ENCODE peak calls at places on chromosomes 13 and 19, in ten cellular contexts. One of them, this sample, is unnamed.

GRCh38 chr19:35352448-35353304 is 5.0 kb downstream of the FFAR1 start:
- DNase-seq in Caco-2: peak
- DNase-seq in activated T-helper 1 cell treated with anti-CD3 and anti-CD28 coated beads, Interleukin-12 subunit alpha, Interleukin-12 subunit beta, Interleukin-2, Interleukin-4 antibody, amounts not matched to agents 30 ng/mL and 10 ng/mL and 1 ng/mL, durations not matched to agents 14 hours and 24 hours and 36 hours: peak
- DNase-seq in upper lobe of right lung: peak
- DNase-seq in Kasumi-1: peak
- DNase-seq in Calu3: peak
- DNase-seq in stimulated activated CD8-positive, alpha-beta memory T cell treated with anti-CD3 and anti-CD28 coated beads, Interleukin-12 subunit alpha, Interleukin-12 subunit beta, amount 100 ng/mL, for 4 hours: peak
- DNase-seq in GM12865: peak
- DNase-seq in H54: peak
- DNase-seq in K562: peak
- DNase-seq in this sample: peak

GRCh38 chr19:1252221-1252817 is 3.9 kb downstream of the MIDN start:
- DNase-seq in Caco-2: peak
- DNase-seq in activated T-helper 1 cell treated with anti-CD3 and anti-CD28 coated beads, Interleukin-12 subunit alpha, Interleukin-12 subunit beta, Interleukin-2, Interleukin-4 antibody, amounts not matched to agents 30 ng/mL and 10 ng/mL and 1 ng/mL, durations not matched to agents 14 hours and 24 hours and 36 hours: no peak
- DNase-seq in upper lobe of right lung: peak
- DNase-seq in Kasumi-1: peak
- DNase-seq in Calu3: peak
- DNase-seq in stimulated activated CD8-positive, alpha-beta memory T cell treated with anti-CD3 and anti-CD28 coated beads, Interleukin-12 subunit alpha, Interleukin-12 subunit beta, amount 100 ng/mL, for 4 hours: peak
- DNase-seq in GM12865: peak
- DNase-seq in H54: peak
- DNase-seq in K562: no peak
- DNase-seq in this sample: peak

GRCh38 chr13:47100214-47100853 is 203.5 kb upstream of the HTR2A start:
- DNase-seq in Caco-2: no peak
- DNase-seq in activated T-helper 1 cell treated with anti-CD3 and anti-CD28 coated beads, Interleukin-12 subunit alpha, Interleukin-12 subunit beta, Interleukin-2, Interleukin-4 antibody, amounts not matched to agents 30 ng/mL and 10 ng/mL and 1 ng/mL, durations not matched to agents 14 hours and 24 hours and 36 hours: no peak
- DNase-seq in upper lobe of right lung: no peak
- DNase-seq in Kasumi-1: no peak
- DNase-seq in Calu3: no peak
- DNase-seq in stimulated activated CD8-positive, alpha-beta memory T cell treated with anti-CD3 and anti-CD28 coated beads, Interleukin-12 subunit alpha, Interleukin-12 subunit beta, amount 100 ng/mL, for 4 hours: no peak
- DNase-seq in GM12865: peak
- DNase-seq in H54: no peak
- DNase-seq in K562: no peak
- DNase-seq in this sample: no peak

GRCh38 chr13:87677334-87678234 is 6.4 kb downstream of the SLITRK5 start:
- DNase-seq in Caco-2: no peak
- DNase-seq in activated T-helper 1 cell treated with anti-CD3 and anti-CD28 coated beads, Interleukin-12 subunit alpha, Interleukin-12 subunit beta, Interleukin-2, Interleukin-4 antibody, amounts not matched to agents 30 ng/mL and 10 ng/mL and 1 ng/mL, durations not matched to agents 14 hours and 24 hours and 36 hours: no peak
- DNase-seq in upper lobe of right lung: peak
- DNase-seq in Kasumi-1: no peak
- DNase-seq in Calu3: no peak
- DNase-seq in stimulated activated CD8-positive, alpha-beta memory T cell treated with anti-CD3 and anti-CD28 coated beads, Interleukin-12 subunit alpha, Interleukin-12 subunit beta, amount 100 ng/mL, for 4 hours: no peak
- DNase-seq in GM12865: no peak
- DNase-seq in H54: peak
- DNase-seq in K562: no peak
- DNase-seq in this sample: peak

GRCh38 chr19:11560404-11560988 is 1.5 kb upstream of the ELOF1 start:
- DNase-seq in Caco-2: peak
- DNase-seq in activated T-helper 1 cell treated with anti-CD3 and anti-CD28 coated beads, Interleukin-12 subunit alpha, Interleukin-12 subunit beta, Interleukin-2, Interleukin-4 antibody, amounts not matched to agents 30 ng/mL and 10 ng/mL and 1 ng/mL, durations not matched to agents 14 hours and 24 hours and 36 hours: peak
- DNase-seq in upper lobe of right lung: no peak
- DNase-seq in Kasumi-1: peak
- DNase-seq in Calu3: peak
- DNase-seq in stimulated activated CD8-positive, alpha-beta memory T cell treated with anti-CD3 and anti-CD28 coated beads, Interleukin-12 subunit alpha, Interleukin-12 subunit beta, amount 100 ng/mL, for 4 hours: no peak
- DNase-seq in GM12865: peak
- DNase-seq in H54: no peak
- DNase-seq in K562: peak
- DNase-seq in this sample: no peak

GRCh38 chr19:46944123-46944718 is 75.4 kb upstream of the NPAS1 start:
- DNase-seq in Caco-2: no peak
- DNase-seq in activated T-helper 1 cell treated with anti-CD3 and anti-CD28 coated beads, Interleukin-12 subunit alpha, Interleukin-12 subunit beta, Interleukin-2, Interleukin-4 antibody, amounts not matched to agents 30 ng/mL and 10 ng/mL and 1 ng/mL, durations not matched to agents 14 hours and 24 hours and 36 hours: no peak
- DNase-seq in upper lobe of right lung: no peak
- DNase-seq in Kasumi-1: no peak
- DNase-seq in Calu3: no peak
- DNase-seq in stimulated activated CD8-positive, alpha-beta memory T cell treated with anti-CD3 and anti-CD28 coated beads, Interleukin-12 subunit alpha, Interleukin-12 subunit beta, amount 100 ng/mL, for 4 hours: no peak
- DNase-seq in GM12865: no peak
- DNase-seq in H54: no peak
- DNase-seq in K562: no peak
- DNase-seq in this sample: no peak

GRCh38 chr19:40217921-40218890 is at the start of gene TTC9B:
- DNase-seq in Caco-2: no peak
- DNase-seq in activated T-helper 1 cell treated with anti-CD3 and anti-CD28 coated beads, Interleukin-12 subunit alpha, Interleukin-12 subunit beta, Interleukin-2, Interleukin-4 antibody, amounts not matched to agents 30 ng/mL and 10 ng/mL and 1 ng/mL, durations not matched to agents 14 hours and 24 hours and 36 hours: peak
- DNase-seq in upper lobe of right lung: no peak
- DNase-seq in Kasumi-1: no peak
- DNase-seq in Calu3: no peak
- DNase-seq in stimulated activated CD8-positive, alpha-beta memory T cell treated with anti-CD3 and anti-CD28 coated beads, Interleukin-12 subunit alpha, Interleukin-12 subunit beta, amount 100 ng/mL, for 4 hours: peak
- DNase-seq in GM12865: peak
- DNase-seq in H54: no peak
- DNase-seq in K562: peak
- DNase-seq in this sample: no peak

GRCh38 chr19:6276447-6276846 is 3.3 kb downstream of the MLLT1 start:
- DNase-seq in Caco-2: no peak
- DNase-seq in activated T-helper 1 cell treated with anti-CD3 and anti-CD28 coated beads, Interleukin-12 subunit alpha, Interleukin-12 subunit beta, Interleukin-2, Interleukin-4 antibody, amounts not matched to agents 30 ng/mL and 10 ng/mL and 1 ng/mL, durations not matched to agents 14 hours and 24 hours and 36 hours: no peak
- DNase-seq in upper lobe of right lung: peak
- DNase-seq in Kasumi-1: no peak
- DNase-seq in Calu3: no peak
- DNase-seq in stimulated activated CD8-positive, alpha-beta memory T cell treated with anti-CD3 and anti-CD28 coated beads, Interleukin-12 subunit alpha, Interleukin-12 subunit beta, amount 100 ng/mL, for 4 hours: no peak
- DNase-seq in GM12865: no peak
- DNase-seq in H54: no peak
- DNase-seq in K562: peak
- DNase-seq in this sample: peak

GRCh38 chr13:106580551-106580950 is 12.6 kb upstream of the ARGLU1 start:
- DNase-seq in Caco-2: no peak
- DNase-seq in activated T-helper 1 cell treated with anti-CD3 and anti-CD28 coated beads, Interleukin-12 subunit alpha, Interleukin-12 subunit beta, Interleukin-2, Interleukin-4 antibody, amounts not matched to agents 30 ng/mL and 10 ng/mL and 1 ng/mL, durations not matched to agents 14 hours and 24 hours and 36 hours: no peak
- DNase-seq in upper lobe of right lung: no peak
- DNase-seq in Kasumi-1: no peak
- DNase-seq in Calu3: no peak
- DNase-seq in stimulated activated CD8-positive, alpha-beta memory T cell treated with anti-CD3 and anti-CD28 coated beads, Interleukin-12 subunit alpha, Interleukin-12 subunit beta, amount 100 ng/mL, for 4 hours: no peak
- DNase-seq in GM12865: no peak
- DNase-seq in H54: no peak
- DNase-seq in K562: no peak
- DNase-seq in this sample: no peak

GRCh38 chr13:21979156-21979819 is 308.4 kb downstream of the FGF9 start:
- DNase-seq in Caco-2: no peak
- DNase-seq in activated T-helper 1 cell treated with anti-CD3 and anti-CD28 coated beads, Interleukin-12 subunit alpha, Interleukin-12 subunit beta, Interleukin-2, Interleukin-4 antibody, amounts not matched to agents 30 ng/mL and 10 ng/mL and 1 ng/mL, durations not matched to agents 14 hours and 24 hours and 36 hours: no peak
- DNase-seq in upper lobe of right lung: no peak
- DNase-seq in Kasumi-1: no peak
- DNase-seq in Calu3: no peak
- DNase-seq in stimulated activated CD8-positive, alpha-beta memory T cell treated with anti-CD3 and anti-CD28 coated beads, Interleukin-12 subunit alpha, Interleukin-12 subunit beta, amount 100 ng/mL, for 4 hours: no peak
- DNase-seq in GM12865: no peak
- DNase-seq in H54: no peak
- DNase-seq in K562: no peak
- DNase-seq in this sample: no peak

GRCh38 chr13:109941951-109942350 is 155.6 kb upstream of the IRS2 start:
- DNase-seq in Caco-2: no peak
- DNase-seq in activated T-helper 1 cell treated with anti-CD3 and anti-CD28 coated beads, Interleukin-12 subunit alpha, Interleukin-12 subunit beta, Interleukin-2, Interleukin-4 antibody, amounts not matched to agents 30 ng/mL and 10 ng/mL and 1 ng/mL, durations not matched to agents 14 hours and 24 hours and 36 hours: no peak
- DNase-seq in upper lobe of right lung: no peak
- DNase-seq in Kasumi-1: no peak
- DNase-seq in Calu3: no peak
- DNase-seq in stimulated activated CD8-positive, alpha-beta memory T cell treated with anti-CD3 and anti-CD28 coated beads, Interleukin-12 subunit alpha, Interleukin-12 subunit beta, amount 100 ng/mL, for 4 hours: no peak
- DNase-seq in GM12865: no peak
- DNase-seq in H54: no peak
- DNase-seq in K562: no peak
- DNase-seq in this sample: no peak

GRCh38 chr13:98022210-98022609 is 68.7 kb downstream of the IPO5 start:
- DNase-seq in Caco-2: no peak
- DNase-seq in activated T-helper 1 cell treated with anti-CD3 and anti-CD28 coated beads, Interleukin-12 subunit alpha, Interleukin-12 subunit beta, Interleukin-2, Interleukin-4 antibody, amounts not matched to agents 30 ng/mL and 10 ng/mL and 1 ng/mL, durations not matched to agents 14 hours and 24 hours and 36 hours: no peak
- DNase-seq in upper lobe of right lung: no peak
- DNase-seq in Kasumi-1: no peak
- DNase-seq in Calu3: no peak
- DNase-seq in stimulated activated CD8-positive, alpha-beta memory T cell treated with anti-CD3 and anti-CD28 coated beads, Interleukin-12 subunit alpha, Interleukin-12 subunit beta, amount 100 ng/mL, for 4 hours: no peak
- DNase-seq in GM12865: no peak
- DNase-seq in H54: no peak
- DNase-seq in K562: no peak
- DNase-seq in this sample: no peak

GRCh38 chr13:35954207-35954560 is 177.0 kb downstream of the DCLK1 start:
- DNase-seq in Caco-2: no peak
- DNase-seq in activated T-helper 1 cell treated with anti-CD3 and anti-CD28 coated beads, Interleukin-12 subunit alpha, Interleukin-12 subunit beta, Interleukin-2, Interleukin-4 antibody, amounts not matched to agents 30 ng/mL and 10 ng/mL and 1 ng/mL, durations not matched to agents 14 hours and 24 hours and 36 hours: no peak
- DNase-seq in upper lobe of right lung: no peak
- DNase-seq in Kasumi-1: no peak
- DNase-seq in Calu3: no peak
- DNase-seq in stimulated activated CD8-positive, alpha-beta memory T cell treated with anti-CD3 and anti-CD28 coated beads, Interleukin-12 subunit alpha, Interleukin-12 subunit beta, amount 100 ng/mL, for 4 hours: no peak
- DNase-seq in GM12865: no peak
- DNase-seq in H54: no peak
- DNase-seq in K562: no peak
- DNase-seq in this sample: no peak

GRCh38 chr19:10653732-10654609 is at the start of gene ILF3:
- DNase-seq in Caco-2: peak
- DNase-seq in activated T-helper 1 cell treated with anti-CD3 and anti-CD28 coated beads, Interleukin-12 subunit alpha, Interleukin-12 subunit beta, Interleukin-2, Interleukin-4 antibody, amounts not matched to agents 30 ng/mL and 10 ng/mL and 1 ng/mL, durations not matched to agents 14 hours and 24 hours and 36 hours: peak
- DNase-seq in upper lobe of right lung: peak
- DNase-seq in Kasumi-1: peak
- DNase-seq in Calu3: peak
- DNase-seq in stimulated activated CD8-positive, alpha-beta memory T cell treated with anti-CD3 and anti-CD28 coated beads, Interleukin-12 subunit alpha, Interleukin-12 subunit beta, amount 100 ng/mL, for 4 hours: peak
- DNase-seq in GM12865: peak
- DNase-seq in H54: peak
- DNase-seq in K562: peak
- DNase-seq in this sample: peak

GRCh38 chr13:74562381-74562780 is 428.2 kb upstream of the KLF12 start:
- DNase-seq in Caco-2: no peak
- DNase-seq in activated T-helper 1 cell treated with anti-CD3 and anti-CD28 coated beads, Interleukin-12 subunit alpha, Interleukin-12 subunit beta, Interleukin-2, Interleukin-4 antibody, amounts not matched to agents 30 ng/mL and 10 ng/mL and 1 ng/mL, durations not matched to agents 14 hours and 24 hours and 36 hours: no peak
- DNase-seq in upper lobe of right lung: no peak
- DNase-seq in Kasumi-1: no peak
- DNase-seq in Calu3: no peak
- DNase-seq in stimulated activated CD8-positive, alpha-beta memory T cell treated with anti-CD3 and anti-CD28 coated beads, Interleukin-12 subunit alpha, Interleukin-12 subunit beta, amount 100 ng/mL, for 4 hours: no peak
- DNase-seq in GM12865: no peak
- DNase-seq in H54: no peak
- DNase-seq in K562: no peak
- DNase-seq in this sample: no peak

GRCh38 chr13:97342136-97342535 is 91.8 kb upstream of the RAP2A start:
- DNase-seq in Caco-2: no peak
- DNase-seq in activated T-helper 1 cell treated with anti-CD3 and anti-CD28 coated beads, Interleukin-12 subunit alpha, Interleukin-12 subunit beta, Interleukin-2, Interleukin-4 antibody, amounts not matched to agents 30 ng/mL and 10 ng/mL and 1 ng/mL, durations not matched to agents 14 hours and 24 hours and 36 hours: no peak
- DNase-seq in upper lobe of right lung: no peak
- DNase-seq in Kasumi-1: no peak
- DNase-seq in Calu3: no peak
- DNase-seq in stimulated activated CD8-positive, alpha-beta memory T cell treated with anti-CD3 and anti-CD28 coated beads, Interleukin-12 subunit alpha, Interleukin-12 subunit beta, amount 100 ng/mL, for 4 hours: no peak
- DNase-seq in GM12865: no peak
- DNase-seq in H54: no peak
- DNase-seq in K562: no peak
- DNase-seq in this sample: no peak

GRCh38 chr13:23427342-23428182 is 5.9 kb downstream of the SACS start:
- DNase-seq in Caco-2: no peak
- DNase-seq in activated T-helper 1 cell treated with anti-CD3 and anti-CD28 coated beads, Interleukin-12 subunit alpha, Interleukin-12 subunit beta, Interleukin-2, Interleukin-4 antibody, amounts not matched to agents 30 ng/mL and 10 ng/mL and 1 ng/mL, durations not matched to agents 14 hours and 24 hours and 36 hours: no peak
- DNase-seq in upper lobe of right lung: no peak
- DNase-seq in Kasumi-1: no peak
- DNase-seq in Calu3: no peak
- DNase-seq in stimulated activated CD8-positive, alpha-beta memory T cell treated with anti-CD3 and anti-CD28 coated beads, Interleukin-12 subunit alpha, Interleukin-12 subunit beta, amount 100 ng/mL, for 4 hours: no peak
- DNase-seq in GM12865: no peak
- DNase-seq in H54: peak
- DNase-seq in K562: no peak
- DNase-seq in this sample: no peak

GRCh38 chr19:40954573-40954972 is 36.5 kb upstream of the CYP2B6 start:
- DNase-seq in Caco-2: no peak
- DNase-seq in activated T-helper 1 cell treated with anti-CD3 and anti-CD28 coated beads, Interleukin-12 subunit alpha, Interleukin-12 subunit beta, Interleukin-2, Interleukin-4 antibody, amounts not matched to agents 30 ng/mL and 10 ng/mL and 1 ng/mL, durations not matched to agents 14 hours and 24 hours and 36 hours: no peak
- DNase-seq in upper lobe of right lung: no peak
- DNase-seq in Kasumi-1: no peak
- DNase-seq in Calu3: peak
- DNase-seq in stimulated activated CD8-positive, alpha-beta memory T cell treated with anti-CD3 and anti-CD28 coated beads, Interleukin-12 subunit alpha, Interleukin-12 subunit beta, amount 100 ng/mL, for 4 hours: no peak
- DNase-seq in GM12865: peak
- DNase-seq in H54: no peak
- DNase-seq in K562: no peak
- DNase-seq in this sample: no peak

GRCh38 chr13:110689041-110689440 is 16.9 kb downstream of the CARS2 start:
- DNase-seq in Caco-2: no peak
- DNase-seq in activated T-helper 1 cell treated with anti-CD3 and anti-CD28 coated beads, Interleukin-12 subunit alpha, Interleukin-12 subunit beta, Interleukin-2, Interleukin-4 antibody, amounts not matched to agents 30 ng/mL and 10 ng/mL and 1 ng/mL, durations not matched to agents 14 hours and 24 hours and 36 hours: no peak
- DNase-seq in upper lobe of right lung: no peak
- DNase-seq in Kasumi-1: no peak
- DNase-seq in Calu3: no peak
- DNase-seq in stimulated activated CD8-positive, alpha-beta memory T cell treated with anti-CD3 and anti-CD28 coated beads, Interleukin-12 subunit alpha, Interleukin-12 subunit beta, amount 100 ng/mL, for 4 hours: no peak
- DNase-seq in GM12865: no peak
- DNase-seq in H54: no peak
- DNase-seq in K562: no peak
- DNase-seq in this sample: no peak

GRCh38 chr13:51230473-51231105 is 8.4 kb downstream of the FAM124A start:
- DNase-seq in Caco-2: no peak
- DNase-seq in activated T-helper 1 cell treated with anti-CD3 and anti-CD28 coated beads, Interleukin-12 subunit alpha, Interleukin-12 subunit beta, Interleukin-2, Interleukin-4 antibody, amounts not matched to agents 30 ng/mL and 10 ng/mL and 1 ng/mL, durations not matched to agents 14 hours and 24 hours and 36 hours: no peak
- DNase-seq in upper lobe of right lung: no peak
- DNase-seq in Kasumi-1: no peak
- DNase-seq in Calu3: no peak
- DNase-seq in stimulated activated CD8-positive, alpha-beta memory T cell treated with anti-CD3 and anti-CD28 coated beads, Interleukin-12 subunit alpha, Interleukin-12 subunit beta, amount 100 ng/mL, for 4 hours: no peak
- DNase-seq in GM12865: no peak
- DNase-seq in H54: no peak
- DNase-seq in K562: no peak
- DNase-seq in this sample: peak

GRCh38 chr19:36849701-36850645 is 703 bp upstream of the ZNF345 start:
- DNase-seq in Caco-2: peak
- DNase-seq in activated T-helper 1 cell treated with anti-CD3 and anti-CD28 coated beads, Interleukin-12 subunit alpha, Interleukin-12 subunit beta, Interleukin-2, Interleukin-4 antibody, amounts not matched to agents 30 ng/mL and 10 ng/mL and 1 ng/mL, durations not matched to agents 14 hours and 24 hours and 36 hours: peak
- DNase-seq in upper lobe of right lung: peak
- DNase-seq in Kasumi-1: peak
- DNase-seq in Calu3: peak
- DNase-seq in stimulated activated CD8-positive, alpha-beta memory T cell treated with anti-CD3 and anti-CD28 coated beads, Interleukin-12 subunit alpha, Interleukin-12 subunit beta, amount 100 ng/mL, for 4 hours: peak
- DNase-seq in GM12865: peak
- DNase-seq in H54: peak
- DNase-seq in K562: peak
- DNase-seq in this sample: peak

GRCh38 chr13:104098421-104098820 is 1032.2 kb upstream of the SLC10A2 start:
- DNase-seq in Caco-2: no peak
- DNase-seq in activated T-helper 1 cell treated with anti-CD3 and anti-CD28 coated beads, Interleukin-12 subunit alpha, Interleukin-12 subunit beta, Interleukin-2, Interleukin-4 antibody, amounts not matched to agents 30 ng/mL and 10 ng/mL and 1 ng/mL, durations not matched to agents 14 hours and 24 hours and 36 hours: no peak
- DNase-seq in upper lobe of right lung: no peak
- DNase-seq in Kasumi-1: no peak
- DNase-seq in Calu3: no peak
- DNase-seq in stimulated activated CD8-positive, alpha-beta memory T cell treated with anti-CD3 and anti-CD28 coated beads, Interleukin-12 subunit alpha, Interleukin-12 subunit beta, amount 100 ng/mL, for 4 hours: no peak
- DNase-seq in GM12865: no peak
- DNase-seq in H54: no peak
- DNase-seq in K562: no peak
- DNase-seq in this sample: no peak

GRCh38 chr13:112818040-112818697 is 128.3 kb downstream of the ATP11A start:
- DNase-seq in Caco-2: no peak
- DNase-seq in activated T-helper 1 cell treated with anti-CD3 and anti-CD28 coated beads, Interleukin-12 subunit alpha, Interleukin-12 subunit beta, Interleukin-2, Interleukin-4 antibody, amounts not matched to agents 30 ng/mL and 10 ng/mL and 1 ng/mL, durations not matched to agents 14 hours and 24 hours and 36 hours: no peak
- DNase-seq in upper lobe of right lung: no peak
- DNase-seq in Kasumi-1: no peak
- DNase-seq in Calu3: no peak
- DNase-seq in stimulated activated CD8-positive, alpha-beta memory T cell treated with anti-CD3 and anti-CD28 coated beads, Interleukin-12 subunit alpha, Interleukin-12 subunit beta, amount 100 ng/mL, for 4 hours: no peak
- DNase-seq in GM12865: no peak
- DNase-seq in H54: no peak
- DNase-seq in K562: no peak
- DNase-seq in this sample: no peak

GRCh38 chr13:109727251-109727650 is 59.1 kb downstream of the IRS2 start:
- DNase-seq in Caco-2: no peak
- DNase-seq in activated T-helper 1 cell treated with anti-CD3 and anti-CD28 coated beads, Interleukin-12 subunit alpha, Interleukin-12 subunit beta, Interleukin-2, Interleukin-4 antibody, amounts not matched to agents 30 ng/mL and 10 ng/mL and 1 ng/mL, durations not matched to agents 14 hours and 24 hours and 36 hours: no peak
- DNase-seq in upper lobe of right lung: no peak
- DNase-seq in Kasumi-1: no peak
- DNase-seq in Calu3: no peak
- DNase-seq in stimulated activated CD8-positive, alpha-beta memory T cell treated with anti-CD3 and anti-CD28 coated beads, Interleukin-12 subunit alpha, Interleukin-12 subunit beta, amount 100 ng/mL, for 4 hours: no peak
- DNase-seq in GM12865: no peak
- DNase-seq in H54: no peak
- DNase-seq in K562: no peak
- DNase-seq in this sample: no peak

GRCh38 chr19:46410205-46411087 is 2.9 kb downstream of the CCDC8 start:
- DNase-seq in Caco-2: no peak
- DNase-seq in activated T-helper 1 cell treated with anti-CD3 and anti-CD28 coated beads, Interleukin-12 subunit alpha, Interleukin-12 subunit beta, Interleukin-2, Interleukin-4 antibody, amounts not matched to agents 30 ng/mL and 10 ng/mL and 1 ng/mL, durations not matched to agents 14 hours and 24 hours and 36 hours: no peak
- DNase-seq in upper lobe of right lung: no peak
- DNase-seq in Kasumi-1: no peak
- DNase-seq in Calu3: no peak
- DNase-seq in stimulated activated CD8-positive, alpha-beta memory T cell treated with anti-CD3 and anti-CD28 coated beads, Interleukin-12 subunit alpha, Interleukin-12 subunit beta, amount 100 ng/mL, for 4 hours: no peak
- DNase-seq in GM12865: no peak
- DNase-seq in H54: no peak
- DNase-seq in K562: no peak
- DNase-seq in this sample: peak

GRCh38 chr13:83692800-83693199 is 189.5 kb downstream of the SLITRK1 start:
- DNase-seq in Caco-2: no peak
- DNase-seq in activated T-helper 1 cell treated with anti-CD3 and anti-CD28 coated beads, Interleukin-12 subunit alpha, Interleukin-12 subunit beta, Interleukin-2, Interleukin-4 antibody, amounts not matched to agents 30 ng/mL and 10 ng/mL and 1 ng/mL, durations not matched to agents 14 hours and 24 hours and 36 hours: no peak
- DNase-seq in upper lobe of right lung: no peak
- DNase-seq in Kasumi-1: no peak
- DNase-seq in Calu3: no peak
- DNase-seq in stimulated activated CD8-positive, alpha-beta memory T cell treated with anti-CD3 and anti-CD28 coated beads, Interleukin-12 subunit alpha, Interleukin-12 subunit beta, amount 100 ng/mL, for 4 hours: no peak
- DNase-seq in GM12865: no peak
- DNase-seq in H54: no peak
- DNase-seq in K562: no peak
- DNase-seq in this sample: no peak

GRCh38 chr19:40305403-40305802 is 20.3 kb upstream of the AKT2 start:
- DNase-seq in Caco-2: peak
- DNase-seq in activated T-helper 1 cell treated with anti-CD3 and anti-CD28 coated beads, Interleukin-12 subunit alpha, Interleukin-12 subunit beta, Interleukin-2, Interleukin-4 antibody, amounts not matched to agents 30 ng/mL and 10 ng/mL and 1 ng/mL, durations not matched to agents 14 hours and 24 hours and 36 hours: peak
- DNase-seq in upper lobe of right lung: peak
- DNase-seq in Kasumi-1: peak
- DNase-seq in Calu3: peak
- DNase-seq in stimulated activated CD8-positive, alpha-beta memory T cell treated with anti-CD3 and anti-CD28 coated beads, Interleukin-12 subunit alpha, Interleukin-12 subunit beta, amount 100 ng/mL, for 4 hours: peak
- DNase-seq in GM12865: peak
- DNase-seq in H54: peak
- DNase-seq in K562: peak
- DNase-seq in this sample: peak

GRCh38 chr13:27979765-27980279 is 8.7 kb downstream of the URAD start:
- DNase-seq in Caco-2: no peak
- DNase-seq in activated T-helper 1 cell treated with anti-CD3 and anti-CD28 coated beads, Interleukin-12 subunit alpha, Interleukin-12 subunit beta, Interleukin-2, Interleukin-4 antibody, amounts not matched to agents 30 ng/mL and 10 ng/mL and 1 ng/mL, durations not matched to agents 14 hours and 24 hours and 36 hours: no peak
- DNase-seq in upper lobe of right lung: peak
- DNase-seq in Kasumi-1: no peak
- DNase-seq in Calu3: no peak
- DNase-seq in stimulated activated CD8-positive, alpha-beta memory T cell treated with anti-CD3 and anti-CD28 coated beads, Interleukin-12 subunit alpha, Interleukin-12 subunit beta, amount 100 ng/mL, for 4 hours: no peak
- DNase-seq in GM12865: no peak
- DNase-seq in H54: no peak
- DNase-seq in K562: no peak
- DNase-seq in this sample: no peak

This sample was measured in kidney.